ENCODE peak calls at places on chromosomes 7 and 10, in four cellular contexts. L, E, S and H are unnamed samples.

GRCh38 chr7:118080947-118081346 is 103.0 kb upstream of the LSM8 start:
- DNase-seq in L (no peak), E (peak; percentile 7), S (no peak), H (no peak)

GRCh38 chr7:100680589-100681271 is 7.2 kb downstream of the GNB2 start:
- DNase-seq in L (no peak), E (no peak), S (no peak), H (peak; percentile 25)

GRCh38 chr7:99369767-99370353 is 4.7 kb upstream of the ARPC1B start:
- DNase-seq in L (no peak), E (peak; percentile 47), S (no peak), H (no peak)

GRCh38 chr7:131859162-131859821 is 302.9 kb upstream of the PODXL start:
- DNase-seq in L (peak; percentile 6), E (peak; percentile 75), S (peak; percentile 50), H (peak; percentile 46)

GRCh38 chr10:114684085-114684821 is 26.2 kb upstream of the ABLIM1 start:
- DNase-seq in L (no peak), E (peak; percentile 62), S (peak; percentile 59), H (peak; percentile 62)

GRCh38 chr7:151393031-151393977 is 16.5 kb downstream of the WDR86 start:
- DNase-seq in L (no peak), E (no peak), S (no peak), H (peak; percentile 2)

GRCh38 chr7:129213828-129214227 is 11.0 kb upstream of the AHCYL2 start:
- DNase-seq in L (no peak), E (no peak), S (no peak), H (no peak)

GRCh38 chr7:150806454-150806853 is 5.9 kb downstream of the TMEM176A start:
- DNase-seq in L (no peak), E (no peak), S (no peak), H (no peak)

GRCh38 chr10:112732277-112732891 is 217.7 kb upstream of the TCF7L2 start:
- DNase-seq in L (no peak), E (peak; percentile 32), S (no peak), H (no peak)

GRCh38 chr7:114082934-114083647 is 164.3 kb upstream of the PPP1R3A start:
- DNase-seq in L (no peak), E (no peak), S (no peak), H (peak; percentile 16)

GRCh38 chr10:79938728-79939380 is 10.1 kb downstream of the SFTPD start:
- DNase-seq in L (no peak), E (no peak), S (no peak), H (peak; percentile 27)

GRCh38 chr10:52644678-52645434 is 127.7 kb downstream of the MBL2 start:
- DNase-seq in L (no peak), E (peak; percentile 50), S (no peak), H (no peak)

GRCh38 chr7:108239501-108240225 is 109.5 kb upstream of the LAMB4 start:
- DNase-seq in L (no peak), E (no peak), S (no peak), H (no peak)

GRCh38 chr10:44769449-44769848 is 141.7 kb upstream of the TMEM72 start:
- DNase-seq in L (no peak), E (no peak), S (no peak), H (no peak)

GRCh38 chr7:90560730-90561129 is 35.4 kb upstream of the CDK14 start:
- DNase-seq in L (no peak), E (peak; percentile 90), S (no peak), H (no peak)

GRCh38 chr7:81183326-81183725 is 264.5 kb upstream of the SEMA3C start:
- DNase-seq in L (no peak), E (no peak), S (no peak), H (no peak)

GRCh38 chr7:21261627-21262564 is 166.0 kb upstream of the SP4 start:
- DNase-seq in L (peak; percentile 6), E (peak; percentile 12), S (peak; percentile 12), H (no peak)

GRCh38 chr7:80307251-80307856 is 172.7 kb downstream of the GNAI1 start:
- DNase-seq in L (no peak), E (peak; percentile 80), S (no peak), H (no peak)

GRCh38 chr7:99379043-99379577 is 4.6 kb downstream of the ARPC1B start:
- DNase-seq in L (peak; percentile 55), E (peak; percentile 96), S (peak; percentile 66), H (peak; percentile 67)

GRCh38 chr7:128192497-128193142 is 48.5 kb upstream of the LEP start:
- DNase-seq in L (no peak), E (no peak), S (no peak), H (no peak)

GRCh38 chr10:131090761-131091661 is 220.5 kb downstream of the TCERG1L start:
- DNase-seq in L (no peak), E (no peak), S (no peak), H (no peak)

GRCh38 chr7:114086906-114087651 is 168.3 kb upstream of the PPP1R3A start:
- DNase-seq in L (no peak), E (peak; percentile 34), S (no peak), H (no peak)

GRCh38 chr10:89307213-89307612 is 5.4 kb downstream of the IFIT2 start:
- DNase-seq in L (no peak), E (peak; percentile 62), S (no peak), H (no peak)

GRCh38 chr7:40676220-40676619 is 541.4 kb downstream of the SUGCT start:
- DNase-seq in L (no peak), E (no peak), S (no peak), H (no peak)

GRCh38 chr7:95620631-95621030 is 24.3 kb upstream of the PDK4 start:
- DNase-seq in L (no peak), E (no peak), S (no peak), H (no peak)

GRCh38 chr10:71435571-71436267 is 39.0 kb downstream of the CDH23 start:
- DNase-seq in L (no peak), E (peak; percentile 6), S (no peak), H (peak; percentile 47)

GRCh38 chr10:51747211-51747610 is 47.8 kb upstream of the CSTF2T start:
- DNase-seq in L (no peak), E (no peak), S (no peak), H (no peak)

GRCh38 chr10:44010873-44011602 is 362.4 kb upstream of the ZNF32 start:
- DNase-seq in L (no peak), E (no peak), S (no peak), H (peak; percentile 41)

GRCh38 chr10:80176526-80176925 is 28.8 kb downstream of the ANXA11 start:
- DNase-seq in L (no peak), E (no peak), S (no peak), H (no peak)

GRCh38 chr7:41976411-41976810 is 260.6 kb downstream of the GLI3 start:
- DNase-seq in L (no peak), E (no peak), S (no peak), H (no peak)

GRCh38 chr7:129923709-129924108 is 29.1 kb downstream of the UBE2H start:
- DNase-seq in L (no peak), E (peak; percentile 85), S (no peak), H (no peak)

GRCh38 chr10:88707429-88708110 is 1.5 kb downstream of the LIPK start:
- DNase-seq in L (no peak), E (peak; percentile 36), S (no peak), H (no peak)

GRCh38 chr10:84739641-84740040 is 411.3 kb downstream of the CCSER2 start:
- DNase-seq in L (no peak), E (no peak), S (no peak), H (no peak)

GRCh38 chr10:51244308-51244707 is 170.0 kb downstream of the PRKG1 start:
- DNase-seq in L (no peak), E (no peak), S (no peak), H (no peak)

GRCh38 chr10:37067576-37067975 is 57.8 kb upstream of the ANKRD30A start:
- DNase-seq in L (no peak), E (no peak), S (no peak), H (no peak)

GRCh38 chr10:85490431-85490830 is 876.2 kb downstream of the GRID1 start:
- DNase-seq in L (no peak), E (no peak), S (no peak), H (no peak)

GRCh38 chr7:6730343-6730633 is 23.5 kb upstream of the ZNF12 start:
- DNase-seq in L (no peak), E (peak; percentile 44), S (no peak), H (no peak)

GRCh38 chr10:132396495-132397035 is 435 bp upstream of the PWWP2B start:
- DNase-seq in L (peak; percentile 64), E (peak; percentile 42), S (peak; percentile 81), H (peak; percentile 71)